ENCODE peak calls at places on chromosomes 13 and 19, in eight cellular contexts. J is immature natural killer cell; W is T-helper 2 cell; R is activated T-cell treated with anti-CD3 and anti-CD28 coated beads for 1 hour; E is stimulated activated CD4-positive, alpha-beta T cell treated with anti-CD3 and anti-CD28 coated beads, Interleukin-15, amount 100 ng/mL, for 1 hour; X is lower leg skin; K is glutamatergic neuron; I is RCC 7860. L is an unnamed sample.
A peak's percentile ranks its signal among the peaks of the same experiment; 100 is the strongest.

GRCh38 chr13:68627377-68627776 is 1397.2 kb upstream of the PCDH9 start:
- DNase-seq in J (no peak), W (no peak), R (no peak), E (no peak), X (no peak), K (no peak), I (no peak), L (no peak)

GRCh38 chr19:995051-995827 is 5.0 kb upstream of the GRIN3B start:
- DNase-seq in J (no peak), W (no peak), R (no peak), E (no peak), X (no peak), K (peak; percentile 54), I (peak; percentile 93), L (no peak)

GRCh38 chr19:33219261-33219812 is 6.3 kb downstream of the SLC7A10 start:
- DNase-seq in J (no peak), W (no peak), R (no peak), E (no peak), X (no peak), K (no peak), I (no peak), L (peak; percentile 69)

GRCh38 chr19:44684892-44685847 is 13.8 kb upstream of the CEACAM16 start:
- DNase-seq in J (no peak), W (no peak), R (no peak), E (no peak), X (no peak), K (no peak), I (peak; percentile 70), L (no peak)

GRCh38 chr19:19566306-19566705 is 28.2 kb downstream of the CILP2 start:
- DNase-seq in J (no peak), W (no peak), R (no peak), E (no peak), X (peak; percentile 78), K (no peak), I (peak; percentile 38), L (no peak)

GRCh38 chr19:39223703-39224279 is 19.7 kb upstream of the SYCN start:
- DNase-seq in J (no peak), W (no peak), R (no peak), E (no peak), X (no peak), K (no peak), I (no peak), L (no peak)

GRCh38 chr13:28558567-28558966 is 63.6 kb upstream of the FLT1 start:
- DNase-seq in J (no peak), W (no peak), R (no peak), E (no peak), X (no peak), K (no peak), I (no peak), L (no peak)

GRCh38 chr19:6580313-6580712 is 10.6 kb downstream of the CD70 start:
- DNase-seq in J (no peak), W (no peak), R (no peak), E (no peak), X (no peak), K (no peak), I (peak; percentile 97), L (no peak)

GRCh38 chr19:10207026-10207425 is 12.3 kb upstream of the DNMT1 start:
- DNase-seq in J (no peak), W (no peak), R (no peak), E (no peak), X (no peak), K (no peak), I (no peak), L (no peak)

GRCh38 chr13:84590663-84591062 is 708.4 kb upstream of the SLITRK1 start:
- DNase-seq in J (no peak), W (no peak), R (no peak), E (no peak), X (no peak), K (no peak), I (no peak), L (no peak)